ENCODE peak calls at places on chromosomes 6 and 20, in seven cellular contexts. B is cardiac fibroblast, M is A549, S is epithelial cell of esophagus, X is tibial nerve, L is adipocyte, N is heart right ventricle. O is an unnamed sample.
A peak's percentile ranks its signal among the peaks of the same experiment; 100 is the strongest.

GRCh38 chr6:126228001-126228791 is 111.7 kb upstream of the CENPW start:
- DNase-seq in M (no peak), S (no peak), X (no peak), B (no peak), L (peak; percentile 32), N (no peak), O (no peak)

GRCh38 chr6:103854059-103854458 is 1005.7 kb downstream of the HACE1 start:
- DNase-seq in B (no peak), N (no peak), X (no peak), M (no peak), S (no peak), L (no peak), O (no peak)

GRCh38 chr6:110357696-110358535 is at the start of gene METTL24:
- DNase-seq in N (no peak), B (no peak), X (no peak), L (peak; percentile 32), S (no peak), M (peak; percentile 5), O (no peak)

GRCh38 chr6:51842487-51843469 is 244.6 kb downstream of the PKHD1 start:
- DNase-seq in S (no peak), L (no peak), X (no peak), N (no peak), B (no peak), M (no peak), O (no peak)

GRCh38 chr20:59996112-59996511 is 37.9 kb downstream of the CDH26 start:
- DNase-seq in X (no peak), M (no peak), S (peak; percentile 35), B (no peak), L (no peak), N (no peak), O (no peak)

GRCh38 chr6:33915134-33915533 is 111.3 kb upstream of the MLN start:
- DNase-seq in B (peak; percentile 5), L (no peak), S (no peak), X (peak; percentile 15), M (no peak), N (no peak), O (no peak)

GRCh38 chr6:71887006-71887743 is 825 bp downstream of the RIMS1 start:
- DNase-seq in N (no peak), B (no peak), M (no peak), S (no peak), L (peak; percentile 33), X (no peak), O (no peak)

GRCh38 chr6:158897236-158897635 is 78.1 kb upstream of the EZR start:
- DNase-seq in N (no peak), L (no peak), B (no peak), S (peak; percentile 93), X (no peak), M (no peak), O (no peak)

GRCh38 chr6:11298651-11299420 is 66.4 kb upstream of the NEDD9 start:
- DNase-seq in S (peak; percentile 16), M (no peak), B (no peak), N (no peak), X (no peak), L (no peak), O (no peak)

GRCh38 chr6:146287691-146288369 is 255.8 kb upstream of the RAB32 start:
- DNase-seq in X (no peak), N (no peak), L (peak; percentile 31), M (no peak), B (peak; percentile 76), S (no peak), O (no peak)

GRCh38 chr20:58854638-58855471 is 2.3 kb downstream of the GNAS start:
- DNase-seq in N (no peak), S (no peak), B (no peak), M (no peak), X (no peak), L (no peak), O (no peak)
- H3K4me3 ChIP-seq in N (peak overlapping the region; percentile 14), S (peak overlapping the region; percentile 22), B (peak overlapping the region; percentile 9), M (no peak overlapping the region), X (peak overlapping the region; percentile 0), L (peak overlapping the region; percentile 15), O (no peak overlapping the region)

GRCh38 chr20:24576447-24576846 is 107.0 kb downstream of the SYNDIG1 start:
- DNase-seq in N (no peak), B (no peak), S (no peak), X (no peak), M (no peak), L (no peak), O (no peak)

GRCh38 chr20:24578605-24579004 is 109.2 kb downstream of the SYNDIG1 start:
- DNase-seq in B (no peak), S (no peak), N (no peak), L (no peak), X (no peak), M (no peak), O (no peak)

GRCh38 chr20:24575811-24576210 is 106.4 kb downstream of the SYNDIG1 start:
- DNase-seq in S (no peak), L (no peak), B (no peak), N (no peak), M (no peak), X (no peak), O (no peak)

GRCh38 chr20:24579016-24579415 is 109.6 kb downstream of the SYNDIG1 start:
- DNase-seq in S (no peak), B (no peak), N (no peak), X (no peak), L (no peak), M (no peak), O (no peak)

GRCh38 chr20:24577271-24577909 is 108.0 kb downstream of the SYNDIG1 start:
- DNase-seq in S (no peak), N (no peak), X (no peak), M (no peak), L (no peak), B (no peak), O (no peak)
- H3K4me3 ChIP-seq in S (no peak overlapping the region), N (no peak overlapping the region), X (no peak overlapping the region), M (no peak overlapping the region), L (no peak overlapping the region), B (no peak overlapping the region), O (no peak overlapping the region)

DNA sequence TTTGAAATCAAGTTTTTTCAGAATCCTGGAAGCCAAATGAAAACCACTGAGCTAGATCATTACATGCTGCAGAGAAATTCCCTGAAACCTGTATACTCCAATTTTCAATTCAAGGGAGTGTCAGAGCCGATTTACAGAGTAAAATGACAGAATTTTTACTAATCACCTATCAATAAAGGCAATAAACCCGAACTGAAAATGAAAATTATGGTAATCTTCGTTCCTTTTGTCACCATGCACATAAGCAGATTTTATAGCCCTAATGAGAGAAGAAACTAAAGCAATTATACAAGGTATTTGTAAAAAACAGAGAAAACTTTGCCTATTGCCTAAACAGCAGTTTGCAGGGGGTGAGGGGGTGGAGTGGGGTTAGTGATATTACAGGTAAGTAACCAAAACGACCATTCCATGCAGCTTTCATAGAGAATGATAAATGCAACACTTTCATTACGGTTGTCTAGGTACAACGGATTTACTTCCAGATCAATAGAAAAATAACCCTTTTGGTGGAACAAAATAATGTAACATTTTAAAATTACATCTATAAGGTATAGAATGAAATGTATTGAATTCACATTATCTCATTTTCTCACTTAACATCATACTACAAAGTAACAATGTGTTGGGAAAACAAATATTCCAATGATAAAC is 115.2 kb upstream of the BEND6 start:
- DNase-seq in N (no peak), L (no peak), B (no peak), X (no peak), M (no peak), S (no peak), O (no peak)
- H3K4me3 ChIP-seq in N (peak overlapping the region; percentile 69), L (no peak overlapping the region), B (no peak overlapping the region), X (no peak overlapping the region), M (no peak overlapping the region), S (no peak overlapping the region), O (no peak overlapping the region)

DNA sequence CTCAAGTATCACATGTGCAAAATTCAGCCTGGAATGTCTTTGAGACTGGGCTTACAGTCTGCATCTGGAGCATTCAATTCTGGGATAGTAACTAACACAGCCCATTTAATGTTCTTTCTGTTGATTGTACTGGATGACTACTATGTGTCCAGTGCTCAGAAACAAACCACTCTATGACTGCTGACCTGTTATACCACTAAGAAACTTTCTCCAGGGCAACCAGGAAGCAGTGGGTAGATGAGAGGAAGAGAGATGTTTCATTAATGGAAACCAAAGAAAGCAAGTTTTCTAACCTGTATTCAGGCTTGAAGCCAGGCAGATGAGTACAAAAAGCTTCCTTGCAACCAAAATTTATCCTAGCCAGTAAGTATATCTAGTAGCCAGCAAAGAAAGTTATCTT is 26.7 kb downstream of the FBXL4 start:
- DNase-seq in L (no peak), M (no peak), S (no peak), B (no peak), N (no peak), X (no peak), O (no peak)
- H3K4me3 ChIP-seq in L (no peak overlapping the region), M (no peak overlapping the region), S (no peak overlapping the region), B (no peak overlapping the region), N (no peak overlapping the region), X (no peak overlapping the region), O (no peak overlapping the region)

DNA sequence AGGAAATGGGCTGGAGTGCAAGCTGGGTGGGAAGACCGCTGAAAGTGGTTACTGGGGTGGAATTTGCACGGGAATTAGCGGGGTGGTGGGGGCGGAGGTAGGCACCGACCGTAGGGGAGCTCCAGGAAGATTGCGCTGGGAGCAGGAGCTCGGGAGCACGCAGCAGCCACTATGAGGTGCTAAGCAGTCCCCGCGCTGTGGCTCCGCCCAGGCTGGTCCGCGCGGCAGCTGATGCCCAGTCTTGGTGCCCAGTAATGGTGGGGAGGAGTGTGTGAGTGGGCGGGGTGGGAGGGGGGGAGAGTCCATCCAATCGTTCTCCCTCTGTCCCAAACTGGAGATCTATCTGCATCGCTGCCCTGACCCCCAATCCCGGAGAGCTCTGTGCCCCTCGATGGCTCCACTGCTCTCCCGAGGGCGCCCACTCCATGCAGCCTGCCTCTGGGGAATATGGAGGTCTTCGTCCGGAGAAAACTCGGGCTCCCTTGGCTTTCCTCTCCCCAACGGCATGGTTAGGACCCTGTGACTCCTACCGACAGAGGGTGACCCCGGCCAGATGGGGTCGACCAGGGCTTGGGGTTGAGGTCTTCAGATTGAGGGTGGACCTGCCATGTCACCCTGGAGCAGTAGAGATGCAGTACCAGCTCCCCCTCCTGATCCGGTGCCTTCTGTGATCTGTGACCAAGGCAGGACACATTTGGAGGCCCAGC is 5.3 kb downstream of the TP53TG5 start:
- DNase-seq in B (no peak), L (no peak), M (no peak), N (no peak), X (no peak), S (peak; percentile 14), O (no peak)
- H3K4me3 ChIP-seq in B (peak overlapping the region; percentile 35), L (peak overlapping the region; percentile 76), M (no peak overlapping the region), N (peak overlapping the region; percentile 58), X (peak overlapping the region; percentile 29), S (no peak overlapping the region), O (no peak overlapping the region)

O was measured in lower leg skin.